ENCODE peak calls at places on chromosomes 2 and 18, in five cellular contexts. One of them, this sample, is unnamed.

GRCh38 chr2:15800489-15801329 is 139.6 kb upstream of the MYCN start:
- DNase-seq in heart left ventricle: no peak
- DNase-seq in glutamatergic neuron: no peak
- DNase-seq in MCF 10A: peak
- DNase-seq in transverse colon: no peak
- DNase-seq in this sample: peak

GRCh38 chr2:10792001-10792400 is 20.6 kb downstream of the PDIA6 start:
- DNase-seq in glutamatergic neuron: no peak
- DNase-seq in transverse colon: no peak
- DNase-seq in MCF 10A: no peak
- DNase-seq in heart left ventricle: no peak
- DNase-seq in this sample: no peak

GRCh38 chr2:974454-974853 is 23.8 kb downstream of the SNTG2 start:
- DNase-seq in MCF 10A: peak
- DNase-seq in heart left ventricle: no peak
- DNase-seq in transverse colon: no peak
- DNase-seq in glutamatergic neuron: no peak
- DNase-seq in this sample: no peak

GRCh38 chr18:3223356-3223755 is 3.6 kb upstream of the MYOM1 start:
- DNase-seq in glutamatergic neuron: no peak
- DNase-seq in heart left ventricle: no peak
- DNase-seq in transverse colon: no peak
- DNase-seq in MCF 10A: no peak
- DNase-seq in this sample: no peak

GRCh38 chr2:218992703-218993344 is 398 bp downstream of the CRYBA2 start:
- DNase-seq in heart left ventricle: no peak
- DNase-seq in glutamatergic neuron: peak
- DNase-seq in MCF 10A: no peak
- DNase-seq in transverse colon: peak
- DNase-seq in this sample: no peak

GRCh38 chr2:102018823-102019445 is 27.2 kb downstream of the IL1R2 start:
- DNase-seq in transverse colon: no peak
- DNase-seq in heart left ventricle: no peak
- DNase-seq in MCF 10A: no peak
- DNase-seq in glutamatergic neuron: no peak
- DNase-seq in this sample: no peak

GRCh38 chr18:22466608-22467390 is 49.1 kb upstream of the CTAGE1 start:
- DNase-seq in heart left ventricle: peak
- DNase-seq in transverse colon: no peak
- DNase-seq in glutamatergic neuron: no peak
- DNase-seq in MCF 10A: peak
- DNase-seq in this sample: peak

GRCh38 chr18:13242797-13243196 is 24.2 kb downstream of the LDLRAD4 start:
- DNase-seq in MCF 10A: no peak
- DNase-seq in transverse colon: no peak
- DNase-seq in glutamatergic neuron: no peak
- DNase-seq in heart left ventricle: no peak
- DNase-seq in this sample: no peak

GRCh38 chr2:98476192-98476868 is 31.7 kb downstream of the INPP4A start:
- DNase-seq in MCF 10A: peak
- DNase-seq in transverse colon: peak
- DNase-seq in heart left ventricle: no peak
- DNase-seq in glutamatergic neuron: no peak
- DNase-seq in this sample: no peak

GRCh38 chr2:164535280-164536025 is 85.8 kb downstream of the GRB14 start:
- DNase-seq in MCF 10A: no peak
- DNase-seq in heart left ventricle: no peak
- DNase-seq in transverse colon: no peak
- DNase-seq in glutamatergic neuron: no peak
- DNase-seq in this sample: no peak

GRCh38 chr18:10736984-10737383 is 211.2 kb downstream of the NAPG start:
- DNase-seq in heart left ventricle: no peak
- DNase-seq in transverse colon: no peak
- DNase-seq in MCF 10A: peak
- DNase-seq in glutamatergic neuron: no peak
- DNase-seq in this sample: no peak

GRCh38 chr2:120938132-120938771 is 202.6 kb downstream of the GLI2 start:
- DNase-seq in MCF 10A: no peak
- DNase-seq in heart left ventricle: no peak
- DNase-seq in transverse colon: no peak
- DNase-seq in glutamatergic neuron: no peak
- DNase-seq in this sample: peak

GRCh38 chr2:146992466-146992865 is 852.4 kb upstream of the ACVR2A start:
- DNase-seq in transverse colon: no peak
- DNase-seq in glutamatergic neuron: no peak
- DNase-seq in MCF 10A: peak
- DNase-seq in heart left ventricle: no peak
- DNase-seq in this sample: no peak

GRCh38 chr2:46145840-46146239 is 151.4 kb upstream of the EPAS1 start:
- DNase-seq in heart left ventricle: no peak
- DNase-seq in glutamatergic neuron: no peak
- DNase-seq in transverse colon: no peak
- DNase-seq in MCF 10A: no peak
- DNase-seq in this sample: no peak

GRCh38 chr2:26816893-26817292 is 31.0 kb downstream of the CENPA start:
- DNase-seq in transverse colon: peak
- DNase-seq in MCF 10A: peak
- DNase-seq in glutamatergic neuron: no peak
- DNase-seq in heart left ventricle: no peak
- DNase-seq in this sample: no peak

GRCh38 chr2:30709516-30709915 is 97.7 kb downstream of the CAPN13 start:
- DNase-seq in transverse colon: no peak
- DNase-seq in MCF 10A: no peak
- DNase-seq in heart left ventricle: no peak
- DNase-seq in glutamatergic neuron: no peak
- DNase-seq in this sample: no peak

GRCh38 chr2:227365833-227366232 is 13.3 kb downstream of the TM4SF20 start:
- DNase-seq in MCF 10A: no peak
- DNase-seq in glutamatergic neuron: no peak
- DNase-seq in heart left ventricle: no peak
- DNase-seq in transverse colon: no peak
- DNase-seq in this sample: no peak

GRCh38 chr2:209993968-209994367 is 8.5 kb upstream of the RPE start:
- DNase-seq in glutamatergic neuron: no peak
- DNase-seq in transverse colon: no peak
- DNase-seq in MCF 10A: no peak
- DNase-seq in heart left ventricle: no peak
- DNase-seq in this sample: no peak

GRCh38 chr18:26771524-26771923 is 94.0 kb downstream of the AQP4 start:
- DNase-seq in glutamatergic neuron: no peak
- DNase-seq in heart left ventricle: no peak
- DNase-seq in MCF 10A: peak
- DNase-seq in transverse colon: no peak
- DNase-seq in this sample: no peak

GRCh38 chr18:32576296-32576916 is 105.7 kb upstream of the GAREM1 start:
- DNase-seq in glutamatergic neuron: peak
- DNase-seq in MCF 10A: peak
- DNase-seq in heart left ventricle: no peak
- DNase-seq in transverse colon: no peak
- DNase-seq in this sample: peak

GRCh38 chr2:21915201-21915600 is 791.4 kb downstream of the TDRD15 start:
- DNase-seq in glutamatergic neuron: no peak
- DNase-seq in heart left ventricle: no peak
- DNase-seq in transverse colon: no peak
- DNase-seq in MCF 10A: no peak
- DNase-seq in this sample: no peak

GRCh38 chr2:72583376-72583775 is 242.5 kb downstream of the EXOC6B start:
- DNase-seq in transverse colon: no peak
- DNase-seq in heart left ventricle: no peak
- DNase-seq in glutamatergic neuron: no peak
- DNase-seq in MCF 10A: no peak
- DNase-seq in this sample: no peak

GRCh38 chr2:95342556-95343320 is 45.6 kb downstream of the KCNIP3 start:
- DNase-seq in glutamatergic neuron: peak
- DNase-seq in MCF 10A: no peak
- DNase-seq in heart left ventricle: no peak
- DNase-seq in transverse colon: no peak
- DNase-seq in this sample: no peak

DNA sequence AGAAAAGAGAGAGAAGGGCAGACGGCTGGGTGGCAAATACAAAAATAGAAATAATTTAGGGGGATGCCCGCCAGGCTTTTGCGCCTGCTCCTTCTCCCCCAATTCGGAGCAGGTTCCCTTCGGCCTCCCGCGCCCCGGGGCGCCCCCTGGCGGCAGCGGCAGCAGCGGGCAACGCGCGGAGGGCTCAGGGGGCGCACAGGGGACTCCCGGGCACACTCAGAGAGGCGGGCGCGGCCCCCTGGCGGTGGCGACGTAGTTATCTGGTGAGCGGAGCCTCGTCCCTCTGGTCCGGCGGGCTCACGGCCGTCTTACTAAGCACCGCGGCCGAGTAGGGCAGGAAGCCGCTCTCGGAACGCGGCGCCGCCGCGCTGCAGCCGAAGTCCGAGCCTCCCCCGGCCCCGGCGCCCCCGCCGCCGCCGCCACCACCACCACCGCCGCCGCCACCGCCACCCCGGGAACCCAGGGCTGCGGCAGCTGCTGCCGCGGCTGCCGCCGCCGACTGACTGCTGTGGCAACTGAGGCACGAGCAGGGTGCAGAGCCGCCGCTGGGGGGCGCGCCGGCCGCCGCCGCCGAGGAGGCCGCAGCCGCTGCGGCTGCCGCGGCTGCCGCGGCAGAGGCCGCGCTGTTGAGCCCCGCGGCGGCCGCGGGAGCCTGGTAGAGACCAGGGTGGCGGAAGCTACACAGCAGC is 3.8 kb downstream of the EVX2 start:
- DNase-seq in transverse colon: no peak
- DNase-seq in heart left ventricle: peak
- DNase-seq in MCF 10A: no peak
- DNase-seq in glutamatergic neuron: peak
- DNase-seq in this sample: peak
- TF ChIP-seq CTCF in transverse colon: peak
- TF ChIP-seq CTCF in heart left ventricle: peak
- TF ChIP-seq CTCF in MCF 10A: peak
- TF ChIP-seq CTCF in glutamatergic neuron: peak
- TF ChIP-seq CTCF in this sample: peak

GRCh38 chr2:148640767-148641166 is 3.8 kb upstream of the EPC2 start:
- DNase-seq in heart left ventricle: no peak
- DNase-seq in glutamatergic neuron: no peak
- DNase-seq in transverse colon: no peak
- DNase-seq in MCF 10A: no peak
- DNase-seq in this sample: no peak
- TF ChIP-seq CTCF in heart left ventricle: no peak
- TF ChIP-seq CTCF in glutamatergic neuron: no peak
- TF ChIP-seq CTCF in transverse colon: no peak
- TF ChIP-seq CTCF in MCF 10A: no peak
- TF ChIP-seq CTCF in this sample: peak

DNA sequence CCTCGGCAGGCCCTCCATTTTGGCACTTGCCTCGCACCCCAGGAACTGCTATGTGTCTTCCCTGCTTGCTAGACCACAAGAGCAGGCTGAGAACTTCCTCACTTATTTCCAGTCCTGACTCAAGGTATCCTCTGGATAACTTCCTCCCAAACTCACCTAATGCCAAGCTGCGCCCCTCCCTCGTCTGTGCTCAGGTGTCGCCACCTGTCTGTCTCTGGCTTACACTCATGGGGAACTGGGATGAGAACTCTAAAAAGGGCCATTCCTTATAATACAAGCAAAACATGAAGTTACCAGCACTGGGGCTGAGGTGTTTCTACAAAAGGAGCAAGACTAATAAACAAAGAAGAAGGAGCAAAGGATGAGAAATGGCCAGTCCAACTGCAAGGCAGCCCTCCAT is 191.5 kb upstream of the RMP24 start:
- DNase-seq in transverse colon: no peak
- DNase-seq in MCF 10A: no peak
- DNase-seq in heart left ventricle: no peak
- DNase-seq in glutamatergic neuron: no peak
- DNase-seq in this sample: no peak
- TF ChIP-seq CTCF in transverse colon: no peak
- TF ChIP-seq CTCF in MCF 10A: no peak
- TF ChIP-seq CTCF in heart left ventricle: no peak
- TF ChIP-seq CTCF in glutamatergic neuron: no peak
- TF ChIP-seq CTCF in this sample: no peak

DNA sequence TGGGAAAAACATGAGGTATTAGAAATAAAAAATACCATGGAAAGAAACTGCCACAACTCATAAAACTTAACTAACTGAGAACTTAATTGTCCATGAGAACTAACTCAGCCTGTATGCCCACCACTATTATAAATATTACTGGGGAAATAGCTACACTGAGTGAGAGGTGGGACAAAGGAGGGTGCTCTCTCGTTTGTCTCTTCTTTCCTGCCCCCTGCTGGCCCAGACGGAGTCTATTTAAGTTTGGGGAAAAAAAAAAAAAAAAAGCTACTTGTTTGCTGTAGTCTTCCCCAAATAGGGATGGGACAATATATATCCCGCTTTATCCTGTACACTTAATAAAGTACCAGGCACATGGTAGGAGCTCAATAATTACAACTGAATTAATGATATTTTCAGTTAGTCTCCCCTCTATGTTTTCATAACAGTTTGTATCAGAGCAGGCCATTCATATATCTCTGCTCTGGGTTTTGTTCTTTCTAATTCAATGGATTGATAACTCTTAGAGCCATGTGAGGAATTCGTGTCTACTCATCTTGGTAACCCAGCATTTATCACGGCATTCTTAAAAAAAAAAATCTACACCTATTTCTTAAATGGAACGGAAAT is 647.7 kb upstream of the PKDCC start:
- DNase-seq in MCF 10A: peak
- DNase-seq in transverse colon: no peak
- DNase-seq in heart left ventricle: no peak
- DNase-seq in glutamatergic neuron: peak
- DNase-seq in this sample: no peak
- TF ChIP-seq CTCF in MCF 10A: peak
- TF ChIP-seq CTCF in transverse colon: no peak
- TF ChIP-seq CTCF in heart left ventricle: peak
- TF ChIP-seq CTCF in glutamatergic neuron: peak
- TF ChIP-seq CTCF in this sample: peak

DNA sequence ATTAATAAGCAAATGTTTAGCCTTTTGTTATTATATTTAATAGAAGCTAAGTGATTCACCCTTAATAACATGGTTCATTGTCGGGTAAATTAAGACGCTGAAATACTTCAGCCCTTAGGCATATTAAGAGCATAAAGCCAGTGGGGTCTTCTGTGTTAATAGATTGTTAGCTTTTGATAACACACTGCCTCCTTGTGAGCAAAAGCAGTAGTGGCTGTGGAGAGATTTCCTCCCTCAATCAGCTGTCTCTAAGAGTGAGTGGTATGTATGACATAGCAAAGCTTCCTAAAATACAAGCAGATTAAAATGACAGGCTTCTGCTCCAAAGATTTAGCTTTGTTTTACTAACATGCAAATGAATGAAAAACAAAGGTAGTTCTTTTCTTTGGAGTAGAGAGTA is 143.7 kb upstream of the SYT4 start:
- DNase-seq in transverse colon: no peak
- DNase-seq in heart left ventricle: no peak
- DNase-seq in glutamatergic neuron: no peak
- DNase-seq in MCF 10A: peak
- DNase-seq in this sample: no peak
- TF ChIP-seq CTCF in transverse colon: no peak
- TF ChIP-seq CTCF in heart left ventricle: no peak
- TF ChIP-seq CTCF in glutamatergic neuron: peak
- TF ChIP-seq CTCF in MCF 10A: peak
- TF ChIP-seq CTCF in this sample: no peak

GRCh38 chr2:232300894-232301387 is 77.6 kb upstream of the ALPP start:
- DNase-seq in heart left ventricle: no peak
- DNase-seq in MCF 10A: peak
- DNase-seq in glutamatergic neuron: no peak
- DNase-seq in transverse colon: peak
- DNase-seq in this sample: peak
- TF ChIP-seq CTCF in heart left ventricle: no peak
- TF ChIP-seq CTCF in MCF 10A: no peak
- TF ChIP-seq CTCF in glutamatergic neuron: no peak
- TF ChIP-seq CTCF in transverse colon: peak
- TF ChIP-seq CTCF in this sample: peak

This sample was measured in Caco-2.